ENCODE peak calls at places on chromosomes 4 and X, in six cellular contexts. S is cerebellum; T is naive thymus-derived CD8-positive, alpha-beta T cell; H is HAP-1; V is NCI-H1417; R is NCI-H510A treated with DMSO at 0.1 percent for 48 hours. X is an unnamed sample.

GRCh38 chr4:99859618-99860017 is 34.6 kb downstream of the LAMTOR3 start:
- DNase-seq in V (no peak), S (no peak), R (peak), H (no peak), T (no peak), X (no peak)

GRCh38 chrX:15163131-15163530 is 106.8 kb downstream of the ASB9 start:
- DNase-seq in V (no peak), R (no peak), S (no peak), H (no peak), T (no peak), X (no peak)

GRCh38 chr4:47933798-47934197 is 19.4 kb upstream of the NFXL1 start:
- DNase-seq in S (peak), V (peak), R (peak), T (peak), H (peak), X (no peak)

GRCh38 chrX:8067754-8068469 is 103.2 kb downstream of the VCX2 start:
- DNase-seq in R (peak), S (no peak), T (no peak), V (peak), H (no peak), X (no peak)

GRCh38 chr4:139873111-139873866 is 207.7 kb downstream of the MGST2 start:
- DNase-seq in H (no peak), V (no peak), R (no peak), T (no peak), S (no peak), X (no peak)

GRCh38 chrX:153226344-153227190 is 47.5 kb downstream of the MAGEA1 start:
- DNase-seq in H (peak), T (no peak), S (no peak), R (no peak), V (peak), X (no peak)

GRCh38 chr4:113637363-113637762 is 124.2 kb downstream of the CAMK2D start:
- DNase-seq in S (no peak), R (no peak), V (no peak), T (no peak), H (no peak), X (no peak)

GRCh38 chr4:4818440-4819212 is 40.8 kb upstream of the MSX1 start:
- DNase-seq in S (no peak), T (no peak), V (no peak), R (no peak), H (no peak), X (no peak)

GRCh38 chrX:826026-826425 is 195.4 kb downstream of the SHOX start:
- DNase-seq in V (no peak), S (no peak), R (no peak), H (no peak), T (no peak), X (no peak)

GRCh38 chr4:8854866-8855265 is 16.8 kb downstream of the HMX1 start:
- DNase-seq in V (no peak), H (no peak), T (no peak), S (no peak), R (no peak), X (no peak)

GRCh38 chrX:2385224-2385623 is 115.6 kb downstream of the DHRSX start:
- DNase-seq in R (no peak), S (no peak), T (no peak), H (no peak), V (no peak), X (no peak)

GRCh38 chrX:63506320-63506719 is 155.2 kb upstream of the SPIN4 start:
- DNase-seq in V (no peak), R (no peak), H (peak), S (no peak), T (no peak), X (no peak)

GRCh38 chr4:140662082-140662869 is 93.5 kb upstream of the UCP1 start:
- DNase-seq in H (no peak), S (no peak), V (no peak), T (no peak), R (no peak), X (peak)

GRCh38 chr4:63965875-63966274 is 443.4 kb downstream of the TECRL start:
- DNase-seq in S (no peak), H (no peak), R (no peak), V (no peak), T (no peak), X (no peak)

GRCh38 chr4:87856816-87857215 is 24.0 kb downstream of the MEPE start:
- DNase-seq in V (no peak), S (no peak), R (no peak), H (no peak), T (no peak), X (no peak)

GRCh38 chrX:146041741-146042140 is 224.1 kb downstream of the SLITRK2 start:
- DNase-seq in H (no peak), R (no peak), V (no peak), S (no peak), T (no peak), X (no peak)

GRCh38 chrX:68599256-68600152 is 48.0 kb upstream of the STARD8 start:
- DNase-seq in H (peak), V (no peak), T (no peak), R (no peak), S (no peak), X (no peak)

GRCh38 chrX:106802063-106802387 is 448 bp upstream of the TBC1D8B start:
- DNase-seq in H (peak), V (no peak), S (no peak), T (no peak), R (no peak), X (no peak)

GRCh38 chr4:157220026-157220881 is at the start of gene GRIA2:
- DNase-seq in H (peak), S (peak), V (peak), R (peak), T (no peak), X (no peak)

GRCh38 chrX:71253253-71254091 is 468 bp downstream of the ZMYM3 start:
- DNase-seq in R (peak), S (peak), V (peak), H (peak), T (peak), X (no peak)

GRCh38 chr4:79935264-79935663 is 137.8 kb downstream of the ANTXR2 start:
- DNase-seq in R (no peak), H (no peak), V (no peak), S (no peak), T (no peak), X (no peak)

GRCh38 chrX:20567108-20567507 is 300.4 kb upstream of the RPS6KA3 start:
- DNase-seq in V (no peak), T (no peak), H (no peak), R (no peak), S (no peak), X (no peak)

GRCh38 chr4:76011700-76012387 is 4.5 kb upstream of the CXCL9 start:
- DNase-seq in H (no peak), V (no peak), S (no peak), R (no peak), T (no peak), X (no peak)

GRCh38 chr4:153809307-153809706 is 20.4 kb upstream of the SFRP2 start:
- DNase-seq in H (no peak), R (no peak), V (no peak), S (no peak), T (peak), X (no peak)

GRCh38 chr4:152515678-152516077 is 20.2 kb downstream of the FBXW7 start:
- DNase-seq in H (no peak), R (no peak), S (no peak), T (no peak), V (no peak), X (no peak)

GRCh38 chr4:152579107-152579764 is 43.3 kb upstream of the FBXW7 start:
- DNase-seq in R (no peak), H (no peak), V (no peak), S (no peak), T (no peak), X (no peak)